ENCODE peak calls at places on chromosomes 1 and 21, in four cellular contexts. G is HCT116, D is colonic mucosa, Q is suprapubic skin. H is an unnamed sample.

GRCh38 chr1:221611930-221612777 is 129.7 kb downstream of the DUSP10 start:
- DNase-seq in G (peak; percentile 15), D (peak; percentile 38), Q (peak; percentile 77), H (no peak)

GRCh38 chr1:226287587-226287986 is 21.4 kb downstream of the LIN9 start:
- DNase-seq in G (no peak), D (no peak), Q (no peak), H (no peak)

GRCh38 chr1:15966081-15966955 is 9.6 kb downstream of the ZBTB17 start:
- DNase-seq in G (no peak), D (no peak), Q (no peak), H (no peak)

GRCh38 chr1:166900987-166901386 is 24.9 kb upstream of the TADA1 start:
- DNase-seq in G (no peak), D (no peak), Q (no peak), H (no peak)

GRCh38 chr21:35070436-35070835 is 21.3 kb upstream of the RUNX1 start:
- DNase-seq in G (no peak), D (no peak), Q (no peak), H (no peak)

GRCh38 chr1:201172336-201172735 is 18.1 kb upstream of the TMEM9 start:
- DNase-seq in G (no peak), D (no peak), Q (no peak), H (no peak)

GRCh38 chr1:70486676-70487470 is 75.8 kb downstream of the CTH start:
- DNase-seq in G (no peak), D (no peak), Q (no peak), H (no peak)

GRCh38 chr1:117466761-117467160 is 99.5 kb downstream of the MAN1A2 start:
- DNase-seq in G (no peak), D (no peak), Q (no peak), H (no peak)

GRCh38 chr1:43934279-43934985 is 831 bp downstream of the ARTN start:
- DNase-seq in G (peak; percentile 68), D (peak; percentile 85), Q (no peak), H (no peak)

GRCh38 chr1:88890790-88891317 is 513 bp downstream of the GTF2B start:
- DNase-seq in G (no peak), D (peak; percentile 38), Q (no peak), H (no peak)

GRCh38 chr1:206589206-206589605 is 23.1 kb downstream of the EIF2D start:
- DNase-seq in G (no peak), D (no peak), Q (no peak), H (no peak)

GRCh38 chr1:66613187-66613586 is 79.2 kb downstream of the SGIP1 start:
- DNase-seq in G (no peak), D (no peak), Q (no peak), H (no peak)

GRCh38 chr1:15296602-15297321 is 49.7 kb downstream of the FHAD1 start:
- DNase-seq in G (no peak), D (no peak), Q (no peak), H (no peak)

GRCh38 chr1:31934706-31935629 is 3.2 kb downstream of the PTP4A2 start:
- DNase-seq in G (no peak), D (peak; percentile 67), Q (no peak), H (no peak)
- H3K4me3 ChIP-seq in G (peak overlapping the region; percentile 92), D (no peak overlapping the region), Q (peak overlapping the region; percentile 82), H (peak overlapping the region; percentile 22)

GRCh38 chr1:92079441-92079840 is 704 bp upstream of the BTBD8 start:
- DNase-seq in G (no peak), D (no peak), Q (no peak), H (no peak)
- H3K4me3 ChIP-seq in G (peak overlapping the region; percentile 67), D (no peak overlapping the region), Q (peak overlapping the region; percentile 72), H (peak overlapping the region; percentile 62)

DNA sequence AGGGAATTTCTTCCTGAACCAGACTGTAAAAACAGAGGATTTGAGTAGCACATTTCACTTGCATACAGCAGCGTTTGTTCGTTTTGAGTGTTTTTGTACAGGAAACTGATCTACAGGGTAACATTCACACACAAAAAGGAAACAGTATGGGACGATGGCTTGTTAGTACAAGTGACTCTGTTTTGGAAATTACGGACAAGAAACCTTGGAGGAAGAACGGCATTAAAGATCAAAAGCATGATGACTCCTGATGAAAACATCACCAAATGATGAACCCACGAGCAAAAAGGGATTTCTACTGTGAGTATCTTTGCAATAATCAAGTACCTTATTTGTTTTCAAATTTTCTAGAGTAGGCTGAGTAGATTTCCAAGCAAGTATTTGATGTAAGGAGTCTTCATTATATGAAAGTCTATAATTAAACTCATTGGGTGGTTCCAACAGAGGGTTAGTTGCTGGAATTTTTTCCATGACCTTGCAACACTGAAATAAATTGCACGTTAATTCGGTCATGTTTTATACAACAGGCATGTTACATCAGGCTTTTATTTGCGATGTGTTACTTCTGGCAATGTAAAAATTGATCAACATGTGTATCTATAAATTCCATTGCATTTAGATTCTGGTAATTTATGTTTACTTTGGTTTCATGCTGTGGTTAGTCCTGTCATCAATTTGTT is 76.7 kb upstream of the KCNK2 start:
- DNase-seq in G (no peak), D (no peak), Q (no peak), H (no peak)
- H3K4me3 ChIP-seq in G (no peak overlapping the region), D (no peak overlapping the region), Q (peak overlapping the region; percentile 21), H (no peak overlapping the region)

DNA sequence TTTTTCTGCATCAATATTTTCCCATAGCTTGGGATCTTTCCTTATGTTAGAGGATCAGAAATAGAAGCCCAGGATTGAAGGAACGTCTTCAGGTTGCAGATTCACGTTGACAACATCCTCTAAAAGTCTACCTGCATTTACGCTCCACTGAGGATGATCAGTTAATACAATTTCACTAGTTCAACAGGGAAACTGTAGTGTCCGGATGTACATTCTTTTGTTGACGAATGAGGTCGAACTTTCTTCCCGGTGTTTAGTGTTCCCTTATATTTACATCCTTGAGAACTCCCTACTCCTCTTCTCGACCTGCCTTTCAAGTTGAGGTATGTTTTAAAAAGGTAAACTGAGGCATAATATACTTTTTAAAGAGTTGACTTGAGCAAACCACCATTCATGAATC is 74.8 kb downstream of the SIK1 start:
- DNase-seq in G (no peak), D (no peak), Q (no peak), H (no peak)
- H3K4me3 ChIP-seq in G (no peak overlapping the region), D (no peak overlapping the region), Q (no peak overlapping the region), H (no peak overlapping the region)

DNA sequence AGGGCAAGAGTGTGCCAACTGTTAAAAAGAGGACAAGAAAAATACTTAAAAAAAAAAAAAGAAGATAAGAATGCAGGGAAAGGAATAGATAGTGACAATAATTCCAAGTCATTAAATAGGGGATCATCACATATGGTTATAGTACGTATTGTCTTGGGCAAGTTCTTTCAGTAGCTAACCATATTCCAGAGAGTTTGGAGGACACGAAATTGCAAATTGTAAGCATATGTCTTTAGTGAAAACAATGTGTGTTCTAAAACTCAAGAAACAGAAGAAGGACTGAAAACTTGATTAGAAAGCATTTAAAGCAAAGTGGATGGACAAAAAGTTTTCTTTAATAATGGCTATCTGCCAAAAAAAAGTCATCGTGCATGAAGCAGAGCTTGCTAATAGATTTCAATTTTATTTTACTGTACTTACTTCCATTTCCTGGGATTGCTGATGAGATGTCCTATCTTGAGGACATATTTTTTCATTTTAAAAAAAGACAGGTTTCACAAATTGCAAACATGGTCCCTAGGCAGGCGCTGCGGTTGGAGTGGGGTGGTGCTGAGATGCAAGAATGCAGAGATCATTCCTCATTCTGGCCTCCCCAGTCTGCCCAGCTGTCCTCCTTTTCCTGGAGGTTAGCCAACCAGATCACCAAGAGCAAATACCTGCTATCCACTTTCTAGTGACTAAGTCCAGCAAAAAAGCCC is 11.9 kb downstream of the TSPAN2 start:
- DNase-seq in G (no peak), D (no peak), Q (no peak), H (no peak)
- H3K4me3 ChIP-seq in G (no peak overlapping the region), D (no peak overlapping the region), Q (no peak overlapping the region), H (no peak overlapping the region)

DNA sequence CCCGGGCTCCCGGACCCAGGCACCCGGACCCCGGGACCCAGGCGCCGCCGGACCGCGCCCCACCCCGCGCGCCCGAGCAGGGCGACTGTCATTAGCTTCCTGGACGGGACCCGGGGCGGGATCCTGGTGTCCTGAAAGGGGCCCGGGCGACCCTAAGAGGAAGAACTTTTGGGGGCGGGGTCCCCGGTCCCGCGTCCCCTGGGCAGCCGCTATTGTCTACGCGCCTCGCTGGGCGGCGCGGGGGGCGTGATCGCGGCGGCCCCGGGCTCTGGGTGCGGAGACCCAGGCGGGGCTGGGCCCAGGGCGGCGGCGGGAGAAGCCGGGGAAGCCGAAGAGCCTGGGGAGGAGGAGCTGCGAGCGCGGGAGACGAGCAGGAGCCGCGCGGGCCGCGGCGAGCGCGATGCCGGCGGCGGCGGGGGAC is 465 bp downstream of the HUNK start:
- DNase-seq in G (no peak), D (peak; percentile 45), Q (no peak), H (no peak)
- H3K4me3 ChIP-seq in G (no peak overlapping the region), D (peak overlapping the region; percentile 69), Q (peak overlapping the region; percentile 89), H (peak overlapping the region; percentile 41)

DNA sequence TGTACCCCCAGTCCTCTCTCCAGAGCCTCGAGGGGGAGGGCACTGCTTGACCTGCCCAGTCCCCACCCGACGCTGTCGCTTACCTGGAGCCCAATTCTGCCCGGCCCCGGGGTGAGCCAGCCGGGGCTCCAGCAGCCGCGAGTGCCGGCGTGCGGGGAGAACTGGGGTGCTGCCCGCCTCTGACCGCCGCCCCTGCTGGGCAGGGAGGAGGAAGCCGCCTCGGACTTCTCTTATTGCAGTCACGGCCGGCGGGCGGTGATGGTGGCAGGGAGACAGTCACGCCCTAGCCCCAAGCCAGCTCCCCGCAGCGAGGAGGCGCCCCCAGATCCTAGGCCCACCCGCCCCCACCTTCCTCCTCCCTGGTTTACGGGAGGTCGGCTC is at the start of gene FGR:
- DNase-seq in G (no peak), D (no peak), Q (no peak), H (no peak)
- H3K4me3 ChIP-seq in G (no peak within 1 kb of the TSS), D (peak within 1 kb of the TSS; percentile 34), Q (peak within 1 kb of the TSS; percentile 55), H (peak within 1 kb of the TSS; percentile 50)

GRCh38 chr1:183218039-183218618 is 32.1 kb downstream of the LAMC2 start:
- DNase-seq in G (no peak), D (no peak), Q (peak; percentile 76), H (no peak)
- H3K4me3 ChIP-seq in G (no peak overlapping the region), D (no peak overlapping the region), Q (no peak overlapping the region), H (no peak overlapping the region)

GRCh38 chr1:29601021-29601420 is 364.7 kb downstream of the PTPRU start:
- DNase-seq in G (no peak), D (no peak), Q (no peak), H (no peak)
- H3K4me3 ChIP-seq in G (no peak overlapping the region), D (no peak overlapping the region), Q (no peak overlapping the region), H (no peak overlapping the region)

DNA sequence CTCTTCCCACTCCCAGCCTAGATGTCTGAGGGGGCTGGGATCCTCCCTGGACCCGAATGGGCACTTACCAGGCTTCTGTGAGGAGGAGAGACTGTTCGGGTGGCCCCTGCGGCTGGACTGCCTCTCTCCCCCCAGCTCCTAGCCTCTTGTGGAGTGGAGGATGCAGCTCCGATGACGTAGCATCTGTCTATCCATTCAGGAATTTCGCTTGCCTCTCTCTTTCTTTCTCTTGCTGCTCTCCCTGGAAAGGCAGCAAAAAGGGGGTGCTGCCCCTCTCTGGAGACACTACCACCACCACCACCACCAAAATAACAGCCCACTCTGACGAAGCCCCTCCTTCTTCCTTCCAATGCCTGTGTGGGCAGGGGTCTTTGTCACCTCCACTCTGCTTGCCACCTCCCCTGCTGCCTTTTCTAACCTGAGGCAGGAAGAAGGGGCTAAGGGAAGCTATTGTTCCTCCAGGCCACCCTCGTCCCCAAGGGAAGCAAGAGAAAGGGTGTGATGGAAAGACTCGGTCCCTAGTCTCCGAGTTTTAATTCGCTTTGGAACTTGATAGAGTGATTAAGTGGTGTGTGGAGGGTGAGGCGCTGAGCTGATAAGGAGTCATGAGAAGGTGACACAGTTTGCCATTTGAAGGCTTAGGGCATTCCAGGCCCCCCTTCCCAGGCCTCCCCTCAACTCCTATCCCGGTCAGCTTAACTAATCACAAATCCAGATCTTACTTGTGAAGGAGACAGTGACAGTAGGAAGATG is 60.5 kb downstream of the RHBG start:
- DNase-seq in G (no peak), D (no peak), Q (no peak), H (no peak)
- H3K4me3 ChIP-seq in G (no peak overlapping the region), D (no peak overlapping the region), Q (no peak overlapping the region), H (no peak overlapping the region)

H was measured in vagina.